ENCODE peak calls at places on chromosomes 13 and 19, in six cellular contexts. H is NCI-H2107; U is activated naive CD4-positive, alpha-beta T cell; B is activated CD4-positive, alpha-beta T cell treated with anti-CD3 and anti-CD28 coated beads for 36 hours; J is ELR; O is activated T-helper 9 cell treated with anti-CD3 and anti-CD28 coated beads, Interleukin-2, amount 50 U/mL, for 16 hours. C is an unnamed sample.

GRCh38 chr13:90355162-90355751 is 992.2 kb upstream of the MIR17HG start:
- DNase-seq in H (no peak), J (no peak), U (no peak), O (no peak), B (no peak), C (no peak)

GRCh38 chr19:17183858-17184271 is 31.3 kb upstream of the USE1 start:
- DNase-seq in B (peak; percentile 33), U (no peak), H (no peak), O (no peak), J (no peak), C (no peak)

GRCh38 chr19:54561840-54562239 is 11.8 kb upstream of the LILRA2 start:
- DNase-seq in B (no peak), J (no peak), U (no peak), O (no peak), H (no peak), C (no peak)

GRCh38 chr13:51856027-51856736 is 5.6 kb upstream of the CCDC70 start:
- DNase-seq in U (no peak), B (no peak), H (no peak), J (peak; percentile 30), O (no peak), C (no peak)

GRCh38 chr19:6273701-6274601 is 5.8 kb downstream of the MLLT1 start:
- DNase-seq in O (no peak), H (no peak), U (no peak), B (no peak), J (peak; percentile 96), C (peak; percentile 94)

GRCh38 chr19:58059681-58060080 is 599 bp downstream of the ZNF135 start:
- DNase-seq in H (no peak), J (no peak), B (no peak), U (no peak), O (no peak), C (no peak)

GRCh38 chr13:77325371-77325941 is 1.4 kb downstream of the MYCBP2 start:
- DNase-seq in U (no peak), O (no peak), J (peak; percentile 30), H (no peak), B (no peak), C (no peak)

GRCh38 chr19:3670796-3671679 is 29.2 kb downstream of the PIP5K1C start:
- DNase-seq in U (no peak), O (no peak), H (no peak), B (peak; percentile 71), J (peak; percentile 73), C (peak; percentile 64)

C was measured in AG10803.